ENCODE peak calls at places on chromosomes 7 and 10, in eight cellular contexts. J, K, N, H, Y, F, S and V are unnamed samples.

GRCh38 chr10:122299423-122300075 is 28.5 kb downstream of the BTBD16 start:
- DNase-seq in J (no peak), K (no peak), N (no peak), H (no peak), Y (no peak), F (no peak), S (no peak), V (no peak)

GRCh38 chr7:135930565-135931423 is 46.4 kb downstream of the MTPN start:
- DNase-seq in J (no peak), K (no peak), N (no peak), H (no peak), Y (no peak), F (no peak), S (no peak), V (peak)

GRCh38 chr10:49058341-49059255 is 56.7 kb downstream of the VSTM4 start:
- DNase-seq in J (no peak), K (peak), N (no peak), H (no peak), Y (no peak), F (no peak), S (no peak), V (no peak)

GRCh38 chr10:70478191-70479160 is at the start of gene PALD1:
- DNase-seq in J (peak), K (peak), N (peak), H (no peak), Y (no peak), F (peak), S (peak), V (no peak)

GRCh38 chr7:91351374-91351773 is 87.1 kb downstream of the FZD1 start:
- DNase-seq in J (no peak), K (no peak), N (peak), H (peak), Y (no peak), F (no peak), S (no peak), V (no peak)

GRCh38 chr7:77348371-77348813 is 67.8 kb downstream of the GSAP start:
- DNase-seq in J (no peak), K (no peak), N (peak), H (peak), Y (no peak), F (no peak), S (no peak), V (no peak)

GRCh38 chr10:68600041-68600778 is 40.1 kb downstream of the TET1 start:
- DNase-seq in J (peak), K (peak), N (peak), H (no peak), Y (peak), F (peak), S (peak), V (peak)

GRCh38 chr7:80410081-80410480 is 101.8 kb downstream of the GNAT3 start:
- DNase-seq in J (no peak), K (no peak), N (no peak), H (peak), Y (no peak), F (no peak), S (no peak), V (no peak)

GRCh38 chr7:113159746-113160339 is 41.5 kb upstream of the SMIM30 start:
- DNase-seq in J (peak), K (no peak), N (peak), H (no peak), Y (peak), F (peak), S (peak), V (peak)

GRCh38 chr10:71187197-71187596 is 25.2 kb upstream of the UNC5B start:
- DNase-seq in J (no peak), K (no peak), N (no peak), H (no peak), Y (no peak), F (no peak), S (no peak), V (no peak)

GRCh38 chr10:76073524-76073923 is 642.1 kb downstream of the LRMDA start:
- DNase-seq in J (no peak), K (no peak), N (no peak), H (no peak), Y (no peak), F (no peak), S (no peak), V (no peak)

GRCh38 chr7:40658731-40659130 is 523.9 kb downstream of the SUGCT start:
- DNase-seq in J (no peak), K (no peak), N (no peak), H (no peak), Y (no peak), F (no peak), S (no peak), V (peak)

GRCh38 chr7:137986252-137987010 is 15.5 kb downstream of the CREB3L2 start:
- DNase-seq in J (no peak), K (no peak), N (peak), H (no peak), Y (no peak), F (peak), S (no peak), V (no peak)

GRCh38 chr10:74103560-74104248 is 46.9 kb downstream of the AP3M1 start:
- DNase-seq in J (peak), K (no peak), N (peak), H (no peak), Y (no peak), F (peak), S (peak), V (no peak)

GRCh38 chr7:87188930-87189329 is 30.6 kb downstream of the TMEM243 start:
- DNase-seq in J (no peak), K (no peak), N (no peak), H (no peak), Y (no peak), F (no peak), S (no peak), V (no peak)

GRCh38 chr7:11128500-11128899 is 154.8 kb downstream of the PHF14 start:
- DNase-seq in J (no peak), K (no peak), N (no peak), H (no peak), Y (no peak), F (no peak), S (no peak), V (no peak)

GRCh38 chr10:88073676-88074075 is 210.3 kb downstream of the PTEN start:
- DNase-seq in J (no peak), K (no peak), N (no peak), H (no peak), Y (no peak), F (no peak), S (no peak), V (no peak)

GRCh38 chr7:98284335-98285036 is 3.0 kb downstream of the BRI3 start:
- DNase-seq in J (no peak), K (peak), N (peak), H (no peak), Y (no peak), F (no peak), S (no peak), V (peak)

GRCh38 chr7:46156835-46157234 is 235.8 kb upstream of the IGFBP3 start:
- DNase-seq in J (no peak), K (no peak), N (no peak), H (no peak), Y (no peak), F (no peak), S (no peak), V (no peak)

GRCh38 chr10:24541239-24541753 is 182.4 kb downstream of the ARHGAP21 start:
- DNase-seq in J (no peak), K (no peak), N (no peak), H (no peak), Y (no peak), F (no peak), S (no peak), V (no peak)

GRCh38 chr7:27933691-27934565 is 194.0 kb downstream of the TAX1BP1 start:
- DNase-seq in J (no peak), K (no peak), N (no peak), H (no peak), Y (no peak), F (no peak), S (no peak), V (peak)

GRCh38 chr10:129049501-129049900 is 417.5 kb upstream of the MGMT start:
- DNase-seq in J (no peak), K (no peak), N (no peak), H (no peak), Y (no peak), F (no peak), S (no peak), V (no peak)

GRCh38 chr10:92965314-92965713 is 95.3 kb upstream of the CYP26C1 start:
- DNase-seq in J (peak), K (no peak), N (peak), H (peak), Y (peak), F (peak), S (peak), V (no peak)

GRCh38 chr10:117499248-117500105 is 43.1 kb upstream of the EMX2 start:
- DNase-seq in J (no peak), K (no peak), N (no peak), H (no peak), Y (no peak), F (no peak), S (no peak), V (no peak)

GRCh38 chr10:93378039-93378438 is 104.1 kb downstream of the MYOF start:
- DNase-seq in J (no peak), K (no peak), N (no peak), H (no peak), Y (no peak), F (no peak), S (no peak), V (no peak)

GRCh38 chr10:7788640-7789335 is 811 bp downstream of the ATP5F1C start:
- DNase-seq in J (peak), K (no peak), N (peak), H (no peak), Y (no peak), F (peak), S (no peak), V (no peak)

GRCh38 chr10:114489521-114490310 is 85.4 kb upstream of the AFAP1L2 start:
- DNase-seq in J (no peak), K (no peak), N (no peak), H (no peak), Y (no peak), F (no peak), S (no peak), V (no peak)